ENCODE peak calls at places on chromosomes 3 and 15, in eight cellular contexts. One of them, this sample, is unnamed.

GRCh38 chr3:188286087-188286513 is 132.1 kb downstream of the LPP start:
- DNase-seq in CD8-positive, alpha-beta T cell: no peak
- DNase-seq in SK-N-SH: no peak
- DNase-seq in uterus: peak; percentile 60
- DNase-seq in A549: peak; percentile 52
- DNase-seq in tibial artery: peak; percentile 84
- DNase-seq in GM23338: no peak
- DNase-seq in thoracic aorta: no peak
- DNase-seq in this sample: no peak

GRCh38 chr3:20128378-20128777 is 57.6 kb downstream of the SGO1 start:
- DNase-seq in CD8-positive, alpha-beta T cell: no peak
- DNase-seq in SK-N-SH: no peak
- DNase-seq in uterus: no peak
- DNase-seq in A549: no peak
- DNase-seq in tibial artery: no peak
- DNase-seq in GM23338: no peak
- DNase-seq in thoracic aorta: no peak
- DNase-seq in this sample: no peak

GRCh38 chr3:46353090-46353489 is 821 bp upstream of the CCR2 start:
- DNase-seq in CD8-positive, alpha-beta T cell: no peak
- DNase-seq in SK-N-SH: no peak
- DNase-seq in uterus: no peak
- DNase-seq in A549: no peak
- DNase-seq in tibial artery: no peak
- DNase-seq in GM23338: no peak
- DNase-seq in thoracic aorta: no peak
- DNase-seq in this sample: no peak

GRCh38 chr3:71074416-71074815 is 509.1 kb downstream of the FOXP1 start:
- DNase-seq in CD8-positive, alpha-beta T cell: no peak
- DNase-seq in SK-N-SH: no peak
- DNase-seq in uterus: no peak
- DNase-seq in A549: no peak
- DNase-seq in tibial artery: no peak
- DNase-seq in GM23338: no peak
- DNase-seq in thoracic aorta: no peak
- DNase-seq in this sample: no peak

GRCh38 chr15:83304861-83305661 is 20.6 kb upstream of the BNC1 start:
- DNase-seq in CD8-positive, alpha-beta T cell: no peak
- DNase-seq in SK-N-SH: no peak
- DNase-seq in uterus: no peak
- DNase-seq in A549: no peak
- DNase-seq in tibial artery: no peak
- DNase-seq in GM23338: no peak
- DNase-seq in thoracic aorta: no peak
- DNase-seq in this sample: no peak

GRCh38 chr3:74630602-74631001 is 16.1 kb upstream of the CNTN3 start:
- DNase-seq in CD8-positive, alpha-beta T cell: no peak
- DNase-seq in SK-N-SH: no peak
- DNase-seq in uterus: no peak
- DNase-seq in A549: no peak
- DNase-seq in tibial artery: no peak
- DNase-seq in GM23338: peak; percentile 25
- DNase-seq in thoracic aorta: no peak
- DNase-seq in this sample: peak; percentile 36

GRCh38 chr15:96693515-96693914 is 363.0 kb downstream of the NR2F2 start:
- DNase-seq in CD8-positive, alpha-beta T cell: no peak
- DNase-seq in SK-N-SH: no peak
- DNase-seq in uterus: no peak
- DNase-seq in A549: no peak
- DNase-seq in tibial artery: no peak
- DNase-seq in GM23338: no peak
- DNase-seq in thoracic aorta: no peak
- DNase-seq in this sample: no peak

GRCh38 chr3:43032217-43032545 is 53.1 kb downstream of the GASK1A start:
- DNase-seq in CD8-positive, alpha-beta T cell: no peak
- DNase-seq in SK-N-SH: no peak
- DNase-seq in uterus: no peak
- DNase-seq in A549: no peak
- DNase-seq in tibial artery: no peak
- DNase-seq in GM23338: no peak
- DNase-seq in thoracic aorta: no peak
- DNase-seq in this sample: no peak

GRCh38 chr15:70376031-70376928 is 278.6 kb upstream of the TLE3 start:
- DNase-seq in CD8-positive, alpha-beta T cell: no peak
- DNase-seq in SK-N-SH: no peak
- DNase-seq in uterus: no peak
- DNase-seq in A549: no peak
- DNase-seq in tibial artery: no peak
- DNase-seq in GM23338: peak; percentile 71
- DNase-seq in thoracic aorta: no peak
- DNase-seq in this sample: no peak

GRCh38 chr3:141920701-141921100 is 44.3 kb downstream of the ATP1B3 start:
- DNase-seq in CD8-positive, alpha-beta T cell: no peak
- DNase-seq in SK-N-SH: no peak
- DNase-seq in uterus: no peak
- DNase-seq in A549: no peak
- DNase-seq in tibial artery: no peak
- DNase-seq in GM23338: no peak
- DNase-seq in thoracic aorta: no peak
- DNase-seq in this sample: no peak

GRCh38 chr3:175059788-175060187 is 200.7 kb downstream of the NAALADL2 start:
- DNase-seq in CD8-positive, alpha-beta T cell: no peak
- DNase-seq in SK-N-SH: no peak
- DNase-seq in uterus: no peak
- DNase-seq in A549: no peak
- DNase-seq in tibial artery: no peak
- DNase-seq in GM23338: no peak
- DNase-seq in thoracic aorta: no peak
- DNase-seq in this sample: no peak

GRCh38 chr3:17749281-17749680 is 6.8 kb upstream of the TBC1D5 start:
- DNase-seq in CD8-positive, alpha-beta T cell: no peak
- DNase-seq in SK-N-SH: no peak
- DNase-seq in uterus: no peak
- DNase-seq in A549: no peak
- DNase-seq in tibial artery: no peak
- DNase-seq in GM23338: no peak
- DNase-seq in thoracic aorta: no peak
- DNase-seq in this sample: no peak

GRCh38 chr3:12175844-12176453 is 17.2 kb upstream of the TIMP4 start:
- DNase-seq in CD8-positive, alpha-beta T cell: no peak
- DNase-seq in SK-N-SH: peak; percentile 74
- DNase-seq in uterus: peak; percentile 67
- DNase-seq in A549: peak; percentile 58
- DNase-seq in tibial artery: peak; percentile 71
- DNase-seq in GM23338: peak; percentile 72
- DNase-seq in thoracic aorta: no peak
- DNase-seq in this sample: no peak

GRCh38 chr15:44716983-44717602 is 5.8 kb downstream of the B2M start:
- DNase-seq in CD8-positive, alpha-beta T cell: no peak
- DNase-seq in SK-N-SH: no peak
- DNase-seq in uterus: no peak
- DNase-seq in A549: no peak
- DNase-seq in tibial artery: no peak
- DNase-seq in GM23338: no peak
- DNase-seq in thoracic aorta: no peak
- DNase-seq in this sample: no peak

GRCh38 chr3:136353461-136353860 is 103.3 kb downstream of the PCCB start:
- DNase-seq in CD8-positive, alpha-beta T cell: no peak
- DNase-seq in SK-N-SH: no peak
- DNase-seq in uterus: no peak
- DNase-seq in A549: no peak
- DNase-seq in tibial artery: no peak
- DNase-seq in GM23338: peak; percentile 50
- DNase-seq in thoracic aorta: no peak
- DNase-seq in this sample: no peak

GRCh38 chr3:38578081-38578475 is 71.4 kb downstream of the SCN5A start:
- DNase-seq in CD8-positive, alpha-beta T cell: no peak
- DNase-seq in SK-N-SH: no peak
- DNase-seq in uterus: no peak
- DNase-seq in A549: no peak
- DNase-seq in tibial artery: no peak
- DNase-seq in GM23338: no peak
- DNase-seq in thoracic aorta: no peak
- DNase-seq in this sample: no peak

GRCh38 chr3:60240558-60240957 is 1010.7 kb downstream of the FHIT start:
- DNase-seq in CD8-positive, alpha-beta T cell: no peak
- DNase-seq in SK-N-SH: no peak
- DNase-seq in uterus: no peak
- DNase-seq in A549: no peak
- DNase-seq in tibial artery: no peak
- DNase-seq in GM23338: peak; percentile 62
- DNase-seq in thoracic aorta: no peak
- DNase-seq in this sample: no peak

GRCh38 chr3:196528639-196529233 is 13.6 kb upstream of the SMCO1 start:
- DNase-seq in CD8-positive, alpha-beta T cell: peak; percentile 74
- DNase-seq in SK-N-SH: peak; percentile 97
- DNase-seq in uterus: peak; percentile 68
- DNase-seq in A549: peak; percentile 75
- DNase-seq in tibial artery: peak; percentile 38
- DNase-seq in GM23338: peak; percentile 87
- DNase-seq in thoracic aorta: no peak
- DNase-seq in this sample: peak; percentile 80

GRCh38 chr3:123076496-123077418 is 9.9 kb downstream of the PDIA5 start:
- DNase-seq in CD8-positive, alpha-beta T cell: no peak
- DNase-seq in SK-N-SH: peak; percentile 45
- DNase-seq in uterus: peak; percentile 51
- DNase-seq in A549: no peak
- DNase-seq in tibial artery: peak; percentile 82
- DNase-seq in GM23338: no peak
- DNase-seq in thoracic aorta: peak; percentile 40
- DNase-seq in this sample: no peak

GRCh38 chr3:14363976-14364375 is 38.4 kb upstream of the SLC6A6 start:
- DNase-seq in CD8-positive, alpha-beta T cell: no peak
- DNase-seq in SK-N-SH: no peak
- DNase-seq in uterus: no peak
- DNase-seq in A549: no peak
- DNase-seq in tibial artery: no peak
- DNase-seq in GM23338: no peak
- DNase-seq in thoracic aorta: no peak
- DNase-seq in this sample: no peak

GRCh38 chr3:66415867-66416428 is 84.9 kb downstream of the LRIG1 start:
- DNase-seq in CD8-positive, alpha-beta T cell: no peak
- DNase-seq in SK-N-SH: no peak
- DNase-seq in uterus: no peak
- DNase-seq in A549: no peak
- DNase-seq in tibial artery: no peak
- DNase-seq in GM23338: no peak
- DNase-seq in thoracic aorta: no peak
- DNase-seq in this sample: no peak

GRCh38 chr3:66414846-66415245 is 86.0 kb downstream of the LRIG1 start:
- DNase-seq in CD8-positive, alpha-beta T cell: no peak
- DNase-seq in SK-N-SH: no peak
- DNase-seq in uterus: no peak
- DNase-seq in A549: no peak
- DNase-seq in tibial artery: no peak
- DNase-seq in GM23338: no peak
- DNase-seq in thoracic aorta: no peak
- DNase-seq in this sample: no peak

GRCh38 chr3:66416556-66417304 is 84.1 kb downstream of the LRIG1 start:
- DNase-seq in CD8-positive, alpha-beta T cell: no peak
- DNase-seq in SK-N-SH: no peak
- DNase-seq in uterus: no peak
- DNase-seq in A549: no peak
- DNase-seq in tibial artery: no peak
- DNase-seq in GM23338: no peak
- DNase-seq in thoracic aorta: no peak
- DNase-seq in this sample: peak; percentile 57

GRCh38 chr3:66419053-66419440 is 81.8 kb downstream of the LRIG1 start:
- DNase-seq in CD8-positive, alpha-beta T cell: no peak
- DNase-seq in SK-N-SH: no peak
- DNase-seq in uterus: no peak
- DNase-seq in A549: no peak
- DNase-seq in tibial artery: no peak
- DNase-seq in GM23338: no peak
- DNase-seq in thoracic aorta: no peak
- DNase-seq in this sample: no peak

GRCh38 chr3:66418432-66419052 is 82.3 kb downstream of the LRIG1 start:
- DNase-seq in CD8-positive, alpha-beta T cell: no peak
- DNase-seq in SK-N-SH: no peak
- DNase-seq in uterus: no peak
- DNase-seq in A549: no peak
- DNase-seq in tibial artery: peak; percentile 64
- DNase-seq in GM23338: no peak
- DNase-seq in thoracic aorta: peak; percentile 69
- DNase-seq in this sample: peak; percentile 18
- TF ChIP-seq CTCF in CD8-positive, alpha-beta T cell: no peak
- TF ChIP-seq CTCF in SK-N-SH: no peak
- TF ChIP-seq CTCF in uterus: no peak
- TF ChIP-seq CTCF in A549: no peak
- TF ChIP-seq CTCF in tibial artery: peak; percentile 20
- TF ChIP-seq CTCF in GM23338: no peak
- TF ChIP-seq CTCF in thoracic aorta: no peak
- TF ChIP-seq CTCF in this sample: no peak

DNA sequence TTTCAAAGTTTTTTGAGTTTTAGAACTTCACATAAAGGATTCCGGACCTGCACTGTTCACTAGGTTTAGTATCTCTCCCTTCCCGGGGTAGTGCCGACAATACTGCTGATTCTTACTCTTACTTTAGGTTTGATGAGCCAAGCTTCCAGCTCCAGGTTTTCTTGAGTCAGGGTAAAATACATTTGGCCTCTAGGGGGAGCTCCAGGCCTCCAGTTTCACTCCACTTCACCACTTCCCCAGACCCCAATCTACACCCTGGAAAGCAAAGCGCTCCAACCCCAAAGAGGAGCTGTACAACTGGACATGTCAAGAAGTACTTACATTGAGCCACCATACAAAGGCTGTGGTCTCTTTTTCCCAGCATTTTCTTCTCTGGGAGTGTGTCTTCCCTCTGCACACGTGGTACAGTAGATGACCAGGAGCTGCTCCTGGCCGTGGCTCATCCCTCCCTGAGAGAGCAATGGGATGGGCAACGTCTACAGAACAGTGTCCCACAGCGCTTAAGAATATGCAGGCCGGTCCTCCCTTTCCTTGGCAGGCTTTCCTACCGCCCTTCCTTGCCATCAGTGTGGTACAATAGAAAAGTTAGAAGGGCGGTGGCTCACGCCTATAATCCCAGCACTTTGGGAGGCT is 93.9 kb upstream of the CCDC80 start:
- DNase-seq in CD8-positive, alpha-beta T cell: peak; percentile 52
- DNase-seq in SK-N-SH: peak; percentile 65
- DNase-seq in uterus: peak; percentile 27
- DNase-seq in A549: peak; percentile 90
- DNase-seq in tibial artery: peak; percentile 36
- DNase-seq in GM23338: peak; percentile 94
- DNase-seq in thoracic aorta: peak; percentile 8
- DNase-seq in this sample: peak; percentile 27
- H3K4me1 ChIP-seq in CD8-positive, alpha-beta T cell: peaks cover 38% of the 10 kb centered on the region
- H3K4me1 ChIP-seq in SK-N-SH: no peaks in the 10 kb centered on the region
- H3K4me1 ChIP-seq in uterus: no peaks in the 10 kb centered on the region
- H3K4me1 ChIP-seq in A549: peaks cover 35% of the 10 kb centered on the region
- H3K4me1 ChIP-seq in tibial artery: no peaks in the 10 kb centered on the region
- H3K4me1 ChIP-seq in GM23338: peaks cover 9% of the 10 kb centered on the region
- H3K4me1 ChIP-seq in thoracic aorta: no peaks in the 10 kb centered on the region
- H3K4me1 ChIP-seq in this sample: no peaks in the 10 kb centered on the region

GRCh38 chr3:65334045-65334665 is 646.4 kb upstream of the ADAMTS9 start:
- DNase-seq in CD8-positive, alpha-beta T cell: no peak
- DNase-seq in SK-N-SH: no peak
- DNase-seq in uterus: no peak
- DNase-seq in A549: no peak
- DNase-seq in tibial artery: no peak
- DNase-seq in GM23338: peak; percentile 60
- DNase-seq in thoracic aorta: no peak
- DNase-seq in this sample: peak; percentile 27
- TF ChIP-seq CTCF in CD8-positive, alpha-beta T cell: no peak
- TF ChIP-seq CTCF in SK-N-SH: peak; percentile 40
- TF ChIP-seq CTCF in uterus: no peak
- TF ChIP-seq CTCF in A549: no peak
- TF ChIP-seq CTCF in tibial artery: no peak
- TF ChIP-seq CTCF in GM23338: peak; percentile 78
- TF ChIP-seq CTCF in thoracic aorta: no peak
- TF ChIP-seq CTCF in this sample: no peak

GRCh38 chr3:153615863-153616262 is 453.8 kb downstream of the RAP2B start:
- DNase-seq in CD8-positive, alpha-beta T cell: no peak
- DNase-seq in SK-N-SH: no peak
- DNase-seq in uterus: no peak
- DNase-seq in A549: no peak
- DNase-seq in tibial artery: no peak
- DNase-seq in GM23338: no peak
- DNase-seq in thoracic aorta: no peak
- DNase-seq in this sample: no peak
- H3K4me1 ChIP-seq in CD8-positive, alpha-beta T cell: no peaks in the 10 kb centered on the region
- H3K4me1 ChIP-seq in SK-N-SH: no peaks in the 10 kb centered on the region
- H3K4me1 ChIP-seq in uterus: no peaks in the 10 kb centered on the region
- H3K4me1 ChIP-seq in A549: no peaks in the 10 kb centered on the region
- H3K4me1 ChIP-seq in tibial artery: no peaks in the 10 kb centered on the region
- H3K4me1 ChIP-seq in GM23338: no peaks in the 10 kb centered on the region
- H3K4me1 ChIP-seq in thoracic aorta: no peaks in the 10 kb centered on the region
- H3K4me1 ChIP-seq in this sample: no peaks in the 10 kb centered on the region

This sample was measured in mucosa of descending colon.